ENCODE peak calls at places on chromosomes 12 and 14, in ten cellular contexts. One of them, this sample, is unnamed.

GRCh38 chr12:94961413-94961812 is 42.1 kb downstream of the NDUFA12 start:
- DNase-seq in ascending aorta: no peak
- DNase-seq in Calu3: no peak
- DNase-seq in nephron progenitor cell: no peak
- DNase-seq in mesothelial cell of epicardium: no peak
- DNase-seq in CD14-positive monocyte: no peak
- DNase-seq in breast epithelium: no peak
- DNase-seq in NB4: no peak
- DNase-seq in uterus: no peak
- DNase-seq in GM10248: no peak
- DNase-seq in this sample: no peak

GRCh38 chr14:32050839-32051238 is 26.3 kb upstream of the ARHGAP5 start:
- DNase-seq in CD14-positive monocyte: no peak
- DNase-seq in mesothelial cell of epicardium: no peak
- DNase-seq in breast epithelium: no peak
- DNase-seq in NB4: no peak
- DNase-seq in GM10248: no peak
- DNase-seq in nephron progenitor cell: no peak
- DNase-seq in ascending aorta: no peak
- DNase-seq in uterus: no peak
- DNase-seq in Calu3: no peak
- DNase-seq in this sample: no peak

GRCh38 chr14:53663709-53664108 is 292.9 kb downstream of the BMP4 start:
- DNase-seq in breast epithelium: no peak
- DNase-seq in CD14-positive monocyte: no peak
- DNase-seq in mesothelial cell of epicardium: no peak
- DNase-seq in Calu3: peak
- DNase-seq in ascending aorta: no peak
- DNase-seq in NB4: no peak
- DNase-seq in nephron progenitor cell: peak
- DNase-seq in uterus: no peak
- DNase-seq in GM10248: no peak
- DNase-seq in this sample: no peak

GRCh38 chr14:77681196-77682157 is 26.3 kb downstream of the ALKBH1 start:
- DNase-seq in CD14-positive monocyte: no peak
- DNase-seq in breast epithelium: no peak
- DNase-seq in NB4: no peak
- DNase-seq in GM10248: no peak
- DNase-seq in ascending aorta: no peak
- DNase-seq in nephron progenitor cell: no peak
- DNase-seq in uterus: no peak
- DNase-seq in mesothelial cell of epicardium: no peak
- DNase-seq in Calu3: no peak
- DNase-seq in this sample: no peak

GRCh38 chr12:131818821-131819585 is 9.2 kb upstream of the MMP17 start:
- DNase-seq in CD14-positive monocyte: peak
- DNase-seq in NB4: peak
- DNase-seq in breast epithelium: no peak
- DNase-seq in ascending aorta: no peak
- DNase-seq in GM10248: no peak
- DNase-seq in nephron progenitor cell: no peak
- DNase-seq in mesothelial cell of epicardium: no peak
- DNase-seq in Calu3: no peak
- DNase-seq in uterus: no peak
- DNase-seq in this sample: no peak

GRCh38 chr14:100304825-100305445 is 1.3 kb downstream of the SLC25A29 start:
- DNase-seq in ascending aorta: no peak
- DNase-seq in NB4: peak
- DNase-seq in mesothelial cell of epicardium: no peak
- DNase-seq in GM10248: no peak
- DNase-seq in nephron progenitor cell: peak
- DNase-seq in uterus: peak
- DNase-seq in Calu3: peak
- DNase-seq in CD14-positive monocyte: no peak
- DNase-seq in breast epithelium: no peak
- DNase-seq in this sample: peak

GRCh38 chr12:48286665-48287064 is 64.1 kb downstream of the ZNF641 start:
- DNase-seq in nephron progenitor cell: no peak
- DNase-seq in CD14-positive monocyte: no peak
- DNase-seq in Calu3: no peak
- DNase-seq in ascending aorta: no peak
- DNase-seq in NB4: peak
- DNase-seq in breast epithelium: no peak
- DNase-seq in GM10248: no peak
- DNase-seq in uterus: no peak
- DNase-seq in mesothelial cell of epicardium: no peak
- DNase-seq in this sample: no peak

GRCh38 chr14:46048127-46048526 is 603.5 kb downstream of the RPL10L start:
- DNase-seq in GM10248: no peak
- DNase-seq in CD14-positive monocyte: no peak
- DNase-seq in mesothelial cell of epicardium: no peak
- DNase-seq in Calu3: peak
- DNase-seq in NB4: peak
- DNase-seq in uterus: no peak
- DNase-seq in breast epithelium: no peak
- DNase-seq in ascending aorta: no peak
- DNase-seq in nephron progenitor cell: peak
- DNase-seq in this sample: no peak

GRCh38 chr14:50972734-50973133 is 28.5 kb upstream of the PYGL start:
- DNase-seq in Calu3: no peak
- DNase-seq in GM10248: no peak
- DNase-seq in breast epithelium: no peak
- DNase-seq in uterus: no peak
- DNase-seq in CD14-positive monocyte: no peak
- DNase-seq in mesothelial cell of epicardium: no peak
- DNase-seq in ascending aorta: no peak
- DNase-seq in NB4: no peak
- DNase-seq in nephron progenitor cell: no peak
- DNase-seq in this sample: no peak

GRCh38 chr12:10940389-10940788 is 1.3 kb upstream of the TAS2R14 start:
- DNase-seq in CD14-positive monocyte: no peak
- DNase-seq in breast epithelium: no peak
- DNase-seq in uterus: no peak
- DNase-seq in GM10248: no peak
- DNase-seq in NB4: no peak
- DNase-seq in nephron progenitor cell: no peak
- DNase-seq in mesothelial cell of epicardium: no peak
- DNase-seq in ascending aorta: no peak
- DNase-seq in Calu3: peak
- DNase-seq in this sample: no peak

GRCh38 chr12:85527192-85527591 is 247.2 kb downstream of the ALX1 start:
- DNase-seq in Calu3: no peak
- DNase-seq in uterus: no peak
- DNase-seq in NB4: no peak
- DNase-seq in nephron progenitor cell: no peak
- DNase-seq in GM10248: peak
- DNase-seq in CD14-positive monocyte: no peak
- DNase-seq in breast epithelium: no peak
- DNase-seq in mesothelial cell of epicardium: no peak
- DNase-seq in ascending aorta: no peak
- DNase-seq in this sample: no peak

GRCh38 chr12:113006641-113007040 is 28.3 kb downstream of the OAS2 start:
- DNase-seq in mesothelial cell of epicardium: no peak
- DNase-seq in Calu3: no peak
- DNase-seq in uterus: no peak
- DNase-seq in NB4: no peak
- DNase-seq in ascending aorta: no peak
- DNase-seq in nephron progenitor cell: no peak
- DNase-seq in GM10248: no peak
- DNase-seq in CD14-positive monocyte: no peak
- DNase-seq in breast epithelium: no peak
- DNase-seq in this sample: no peak

GRCh38 chr12:113007166-113007565 is 28.8 kb downstream of the OAS2 start:
- DNase-seq in nephron progenitor cell: no peak
- DNase-seq in uterus: no peak
- DNase-seq in NB4: no peak
- DNase-seq in CD14-positive monocyte: no peak
- DNase-seq in Calu3: peak
- DNase-seq in GM10248: no peak
- DNase-seq in mesothelial cell of epicardium: no peak
- DNase-seq in breast epithelium: no peak
- DNase-seq in ascending aorta: no peak
- DNase-seq in this sample: no peak

GRCh38 chr12:113003631-113004030 is 25.3 kb downstream of the OAS2 start:
- DNase-seq in GM10248: no peak
- DNase-seq in ascending aorta: no peak
- DNase-seq in NB4: no peak
- DNase-seq in mesothelial cell of epicardium: no peak
- DNase-seq in breast epithelium: no peak
- DNase-seq in uterus: no peak
- DNase-seq in Calu3: no peak
- DNase-seq in nephron progenitor cell: no peak
- DNase-seq in CD14-positive monocyte: no peak
- DNase-seq in this sample: no peak

GRCh38 chr12:113002676-113003075 is 24.4 kb downstream of the OAS2 start:
- DNase-seq in CD14-positive monocyte: no peak
- DNase-seq in Calu3: no peak
- DNase-seq in GM10248: no peak
- DNase-seq in NB4: no peak
- DNase-seq in ascending aorta: no peak
- DNase-seq in mesothelial cell of epicardium: no peak
- DNase-seq in breast epithelium: no peak
- DNase-seq in nephron progenitor cell: no peak
- DNase-seq in uterus: no peak
- DNase-seq in this sample: no peak

GRCh38 chr12:113005759-113006158 is 27.4 kb downstream of the OAS2 start:
- DNase-seq in mesothelial cell of epicardium: no peak
- DNase-seq in uterus: no peak
- DNase-seq in CD14-positive monocyte: no peak
- DNase-seq in breast epithelium: no peak
- DNase-seq in ascending aorta: no peak
- DNase-seq in Calu3: peak
- DNase-seq in NB4: peak
- DNase-seq in nephron progenitor cell: peak
- DNase-seq in GM10248: no peak
- DNase-seq in this sample: no peak
- TF ChIP-seq CTCF in mesothelial cell of epicardium: peak
- TF ChIP-seq CTCF in uterus: no peak
- TF ChIP-seq CTCF in CD14-positive monocyte: peak
- TF ChIP-seq CTCF in breast epithelium: no peak
- TF ChIP-seq CTCF in ascending aorta: no peak
- TF ChIP-seq CTCF in Calu3: peak
- TF ChIP-seq CTCF in NB4: peak
- TF ChIP-seq CTCF in nephron progenitor cell: peak
- TF ChIP-seq CTCF in GM10248: no peak
- TF ChIP-seq CTCF in this sample: no peak

DNA sequence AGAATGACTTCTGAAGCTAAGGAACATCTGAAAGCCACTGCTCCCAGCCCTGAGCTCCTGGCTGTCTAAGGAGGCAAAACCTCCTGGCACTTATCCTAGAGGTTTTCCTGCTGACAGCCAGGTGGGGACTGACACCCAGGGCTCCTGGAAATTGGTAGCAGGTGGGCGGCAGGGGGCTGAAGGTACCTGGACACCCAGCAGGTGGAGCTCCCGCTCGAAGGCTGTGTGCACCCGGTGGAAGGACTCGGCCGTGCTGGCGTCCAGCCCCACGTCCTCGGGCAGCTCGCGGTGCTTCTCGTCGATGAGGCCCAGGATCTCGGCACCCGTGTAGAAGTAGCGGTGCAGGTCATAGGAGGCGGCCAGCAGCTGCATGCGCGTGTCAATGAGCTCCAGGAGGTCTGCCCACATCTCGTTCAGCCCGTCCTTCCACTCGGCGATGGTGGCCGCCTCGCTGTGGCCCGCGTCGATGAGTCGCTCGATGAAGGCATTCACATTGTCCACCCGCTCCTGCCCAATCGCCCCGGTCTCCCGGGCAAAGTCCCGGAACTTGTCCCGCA is 68.2 kb downstream of the PLEKHG3 start:
- DNase-seq in nephron progenitor cell: no peak
- DNase-seq in Calu3: no peak
- DNase-seq in GM10248: no peak
- DNase-seq in NB4: no peak
- DNase-seq in mesothelial cell of epicardium: no peak
- DNase-seq in CD14-positive monocyte: no peak
- DNase-seq in breast epithelium: no peak
- DNase-seq in ascending aorta: no peak
- DNase-seq in uterus: no peak
- DNase-seq in this sample: no peak
- TF ChIP-seq CTCF in nephron progenitor cell: no peak
- TF ChIP-seq CTCF in Calu3: no peak
- TF ChIP-seq CTCF in GM10248: no peak
- TF ChIP-seq CTCF in NB4: no peak
- TF ChIP-seq CTCF in mesothelial cell of epicardium: no peak
- TF ChIP-seq CTCF in CD14-positive monocyte: no peak
- TF ChIP-seq CTCF in breast epithelium: no peak
- TF ChIP-seq CTCF in ascending aorta: no peak
- TF ChIP-seq CTCF in uterus: no peak
- TF ChIP-seq CTCF in this sample: no peak

DNA sequence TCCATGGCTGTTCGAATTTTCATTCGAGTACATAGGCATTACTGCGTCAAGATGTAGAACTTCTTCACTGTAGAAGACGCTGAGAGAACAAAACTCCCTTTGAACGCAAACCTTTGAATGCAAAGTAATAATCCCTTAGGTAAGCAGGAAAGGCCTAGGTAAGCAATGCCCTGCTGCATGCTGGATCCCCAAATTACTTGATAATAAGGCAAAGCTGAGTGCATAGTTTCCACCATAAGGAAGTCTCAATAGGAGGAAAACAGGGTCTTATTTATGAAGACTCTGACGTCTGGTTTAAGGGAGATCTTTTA is 10.0 kb upstream of the RTRAF start:
- DNase-seq in breast epithelium: no peak
- DNase-seq in NB4: no peak
- DNase-seq in mesothelial cell of epicardium: no peak
- DNase-seq in nephron progenitor cell: no peak
- DNase-seq in uterus: no peak
- DNase-seq in GM10248: no peak
- DNase-seq in CD14-positive monocyte: no peak
- DNase-seq in Calu3: no peak
- DNase-seq in ascending aorta: no peak
- DNase-seq in this sample: no peak
- TF ChIP-seq CTCF in breast epithelium: no peak
- TF ChIP-seq CTCF in NB4: no peak
- TF ChIP-seq CTCF in mesothelial cell of epicardium: peak
- TF ChIP-seq CTCF in nephron progenitor cell: peak
- TF ChIP-seq CTCF in uterus: no peak
- TF ChIP-seq CTCF in GM10248: no peak
- TF ChIP-seq CTCF in CD14-positive monocyte: peak
- TF ChIP-seq CTCF in Calu3: no peak
- TF ChIP-seq CTCF in ascending aorta: no peak
- TF ChIP-seq CTCF in this sample: no peak

GRCh38 chr12:98422809-98423208 is 92.6 kb upstream of the TMPO start:
- DNase-seq in NB4: no peak
- DNase-seq in uterus: no peak
- DNase-seq in CD14-positive monocyte: no peak
- DNase-seq in nephron progenitor cell: peak
- DNase-seq in ascending aorta: no peak
- DNase-seq in mesothelial cell of epicardium: no peak
- DNase-seq in breast epithelium: no peak
- DNase-seq in GM10248: no peak
- DNase-seq in Calu3: peak
- DNase-seq in this sample: no peak
- TF ChIP-seq CTCF in NB4: no peak
- TF ChIP-seq CTCF in uterus: no peak
- TF ChIP-seq CTCF in CD14-positive monocyte: no peak
- TF ChIP-seq CTCF in nephron progenitor cell: peak
- TF ChIP-seq CTCF in ascending aorta: no peak
- TF ChIP-seq CTCF in mesothelial cell of epicardium: no peak
- TF ChIP-seq CTCF in breast epithelium: no peak
- TF ChIP-seq CTCF in GM10248: no peak
- TF ChIP-seq CTCF in Calu3: peak
- TF ChIP-seq CTCF in this sample: no peak